ENCODE peak calls at places on chromosomes 1 and 21, in five cellular contexts. J is IMR-90, G is HL-60, Q is astrocyte of the spinal cord, O is HFF-Myc. U is an unnamed sample.

GRCh38 chr21:46297311-46298082 is 11.4 kb downstream of the YBEY start:
- DNase-seq in J (no peak), G (no peak), Q (peak), O (no peak), U (no peak)

GRCh38 chr1:22586356-22587130 is 23.3 kb downstream of the EPHA8 start:
- DNase-seq in J (no peak), G (no peak), Q (no peak), O (no peak), U (no peak)

GRCh38 chr1:87392241-87393192 is 63.8 kb downstream of the LMO4 start:
- DNase-seq in J (peak), G (no peak), Q (peak), O (no peak), U (peak)

GRCh38 chr1:169586395-169587255 is at the start of gene F5:
- DNase-seq in J (peak), G (peak), Q (peak), O (peak), U (peak)

GRCh38 chr1:41349361-41350054 is 11.7 kb upstream of the FOXO6 start:
- DNase-seq in J (no peak), G (no peak), Q (no peak), O (no peak), U (no peak)

GRCh38 chr1:71030021-71030420 is 17.6 kb downstream of the PTGER3 start:
- DNase-seq in J (no peak), G (no peak), Q (no peak), O (no peak), U (peak)

GRCh38 chr1:2946291-2946690 is 75.0 kb upstream of the ACTRT2 start:
- DNase-seq in J (no peak), G (no peak), Q (no peak), O (no peak), U (no peak)

GRCh38 chr1:221725683-221726330 is 16.1 kb downstream of the DUSP10 start:
- DNase-seq in J (peak), G (no peak), Q (peak), O (no peak), U (peak)

GRCh38 chr1:16080422-16081150 is 7.1 kb upstream of the FAM131C start:
- DNase-seq in J (no peak), G (no peak), Q (no peak), O (no peak), U (no peak)

GRCh38 chr21:35699360-35699759 is 361.0 kb downstream of the SETD4 start:
- DNase-seq in J (no peak), G (no peak), Q (no peak), O (no peak), U (no peak)

GRCh38 chr1:99122039-99122438 is 117.4 kb upstream of the PLPPR5 start:
- DNase-seq in J (no peak), G (no peak), Q (no peak), O (no peak), U (no peak)

GRCh38 chr1:238660849-238661248 is 725.5 kb upstream of the CHRM3 start:
- DNase-seq in J (peak), G (no peak), Q (peak), O (no peak), U (no peak)

GRCh38 chr1:74767490-74767889 is 34.5 kb downstream of the TYW3 start:
- DNase-seq in J (peak), G (no peak), Q (no peak), O (peak), U (peak)

GRCh38 chr1:239744851-239745250 is 346.8 kb upstream of the FMN2 start:
- DNase-seq in J (no peak), G (no peak), Q (no peak), O (no peak), U (no peak)

GRCh38 chr1:199855580-199855979 is 171.9 kb upstream of the NR5A2 start:
- DNase-seq in J (peak), G (no peak), Q (peak), O (no peak), U (peak)

GRCh38 chr1:25122747-25123146 is 109.6 kb downstream of the SYF2 start:
- DNase-seq in J (no peak), G (no peak), Q (no peak), O (no peak), U (no peak)

GRCh38 chr1:21175324-21175669 is 1.4 kb downstream of the EIF4G3 start:
- DNase-seq in J (peak), G (peak), Q (peak), O (no peak), U (peak)

GRCh38 chr1:200628223-200628868 is 7.8 kb upstream of the KIF14 start:
- DNase-seq in J (no peak), G (no peak), Q (no peak), O (no peak), U (no peak)

GRCh38 chr21:37032877-37033471 is 26.5 kb downstream of the RIPPLY3 start:
- DNase-seq in J (peak), G (no peak), Q (peak), O (peak), U (peak)

GRCh38 chr1:244647819-244648218 is 5.1 kb upstream of the DESI2 start:
- DNase-seq in J (no peak), G (no peak), Q (no peak), O (no peak), U (no peak)

GRCh38 chr1:38997034-38997900 is 6.2 kb downstream of the AKIRIN1 start:
- DNase-seq in J (no peak), G (no peak), Q (no peak), O (no peak), U (no peak)

GRCh38 chr1:241083285-241083684 is 273.7 kb downstream of the RGS7 start:
- DNase-seq in J (no peak), G (no peak), Q (no peak), O (no peak), U (no peak)

GRCh38 chr1:214568328-214568727 is 16.9 kb upstream of the PTPN14 start:
- DNase-seq in J (peak), G (no peak), Q (peak), O (no peak), U (no peak)

GRCh38 chr1:52294580-52294979 is 71.4 kb downstream of the CC2D1B start:
- DNase-seq in J (peak), G (no peak), Q (no peak), O (no peak), U (peak)

GRCh38 chr1:17831619-17832018 is 76.5 kb downstream of the ACTL8 start:
- DNase-seq in J (peak), G (peak), Q (peak), O (peak), U (peak)

GRCh38 chr1:216216304-216216703 is 206.9 kb downstream of the USH2A start:
- DNase-seq in J (no peak), G (no peak), Q (no peak), O (no peak), U (no peak)

GRCh38 chr1:111598534-111598933 is 21.1 kb upstream of the RAP1A start:
- DNase-seq in J (no peak), G (no peak), Q (no peak), O (no peak), U (no peak)

GRCh38 chr1:212752256-212752933 is 39.2 kb downstream of the NSL1 start:
- DNase-seq in J (peak), G (no peak), Q (peak), O (no peak), U (peak)

GRCh38 chr1:42926235-42926869 is 32.3 kb downstream of the SLC2A1 start:
- DNase-seq in J (no peak), G (no peak), Q (no peak), O (no peak), U (no peak)

GRCh38 chr21:25983745-25984144 is 186.8 kb downstream of the APP start:
- DNase-seq in J (no peak), G (no peak), Q (no peak), O (no peak), U (no peak)

GRCh38 chr1:173473599-173474011 is 3.5 kb upstream of the PRDX6 start:
- DNase-seq in J (peak), G (no peak), Q (peak), O (peak), U (peak)

GRCh38 chr1:205318231-205318991 is 3.1 kb downstream of the NUAK2 start:
- DNase-seq in J (no peak), G (no peak), Q (no peak), O (no peak), U (no peak)

GRCh38 chr1:205319081-205320018 is 2.2 kb downstream of the NUAK2 start:
- DNase-seq in J (peak), G (peak), Q (peak), O (peak), U (peak)

GRCh38 chr1:205321959-205322283 is 376 bp upstream of the NUAK2 start:
- DNase-seq in J (no peak), G (no peak), Q (no peak), O (no peak), U (no peak)

GRCh38 chr1:205323794-205324193 is 2.2 kb upstream of the NUAK2 start:
- DNase-seq in J (no peak), G (no peak), Q (no peak), O (no peak), U (no peak)

DNA sequence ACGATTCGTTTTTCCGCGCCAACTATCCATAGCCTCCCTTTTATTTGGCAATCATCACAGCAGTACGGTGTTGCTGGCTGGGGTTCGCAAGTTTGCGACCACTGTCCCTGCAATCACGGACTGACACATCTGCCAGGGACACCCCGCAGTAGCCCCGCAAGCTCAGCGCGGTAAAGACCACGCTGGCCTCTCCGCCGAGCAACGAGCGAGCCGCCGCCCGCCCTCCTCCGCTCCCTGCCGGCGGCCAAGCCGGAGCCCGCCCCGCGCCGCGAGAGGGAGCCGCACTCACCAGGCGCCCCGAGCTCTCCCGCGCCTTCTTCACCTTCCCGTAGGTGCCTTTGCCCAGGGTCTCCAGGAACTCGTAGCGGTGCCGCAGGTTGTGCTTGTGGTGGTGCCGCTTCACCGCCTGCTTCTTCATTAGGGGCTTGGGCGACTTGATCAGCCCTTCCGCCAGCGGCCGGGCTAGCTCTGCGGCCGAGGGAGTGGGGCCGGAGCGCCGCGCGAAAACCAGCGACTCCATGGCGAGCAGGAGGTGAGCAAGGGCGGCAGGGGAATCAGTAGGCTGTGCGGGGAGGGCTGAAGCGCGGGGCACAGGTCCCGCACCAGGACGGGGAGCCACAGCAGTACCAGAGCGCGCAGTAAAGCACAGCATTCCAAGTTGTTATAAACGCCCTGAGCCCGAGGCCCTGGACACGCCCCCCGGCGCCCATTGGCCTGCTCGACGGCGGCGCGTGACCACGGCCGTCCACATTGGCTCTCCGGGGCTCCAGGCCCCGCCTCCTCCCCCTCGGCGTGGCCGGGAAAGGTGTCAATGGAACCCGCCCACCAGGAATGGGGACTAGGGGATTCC is at the start of gene NUAK2:
- DNase-seq in J (peak), G (peak), Q (peak), O (peak), U (peak)
- TF ChIP-seq CTCF in J (peak), G (no peak), Q (peak), O (peak), U (peak)

DNA sequence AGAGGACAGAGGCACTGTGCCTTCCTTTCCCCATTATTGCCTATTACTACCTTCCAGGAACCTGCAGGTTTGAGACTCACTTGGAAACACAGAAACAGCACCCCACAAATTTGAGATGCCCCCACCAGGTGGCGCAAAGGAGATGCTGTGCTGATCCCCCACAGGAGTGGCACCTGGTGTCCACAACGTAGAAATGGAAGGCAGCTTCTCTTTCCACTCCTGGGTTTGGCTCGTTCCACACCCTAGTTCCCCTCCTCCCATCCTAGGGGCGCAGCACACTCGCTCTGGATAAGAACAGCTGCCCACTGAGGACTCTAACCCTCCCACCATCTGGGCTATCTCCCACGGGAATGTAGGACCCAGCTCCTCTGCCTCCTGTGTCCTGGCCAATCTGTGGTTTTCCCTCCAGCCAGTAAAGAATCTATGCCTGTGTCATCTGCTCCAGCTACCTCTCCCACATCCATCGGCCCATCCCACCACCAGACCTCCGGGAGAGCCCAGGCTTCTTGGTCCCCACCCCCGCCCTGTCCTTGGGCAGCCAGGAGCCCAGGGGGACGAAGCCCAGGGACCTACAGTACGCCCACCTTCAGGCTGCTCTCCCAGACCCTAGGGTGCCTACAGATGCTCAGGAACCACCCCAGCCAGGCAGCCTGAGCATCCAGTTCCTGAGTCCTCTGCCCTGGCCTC is 663 bp downstream of the THBS3 start:
- DNase-seq in J (peak), G (peak), Q (peak), O (peak), U (peak)
- H3K4me3 ChIP-seq in J (no peak), G (no peak), Q (peak), O (peak), U (peak)

GRCh38 chr1:32924881-32925344 is 23.7 kb upstream of the TMEM54 start:
- DNase-seq in J (no peak), G (no peak), Q (no peak), O (no peak), U (no peak)
- TF ChIP-seq CTCF in J (no peak), G (no peak), Q (no peak), O (no peak), U (no peak)

GRCh38 chr1:109629372-109630030 is 9.9 kb downstream of the AMPD2 start:
- DNase-seq in J (no peak), G (no peak), Q (no peak), O (no peak), U (no peak)

GRCh38 chr1:109630881-109631512 is 11.4 kb downstream of the AMPD2 start:
- DNase-seq in J (no peak), G (no peak), Q (no peak), O (no peak), U (no peak)

GRCh38 chr1:109630081-109630880 is 10.6 kb downstream of the AMPD2 start:
- DNase-seq in J (no peak), G (no peak), Q (no peak), O (no peak), U (no peak)

GRCh38 chr1:109632671-109633346 is 13.2 kb downstream of the AMPD2 start:
- DNase-seq in J (no peak), G (no peak), Q (no peak), O (no peak), U (no peak)

GRCh38 chr1:109631513-109632260 is 12.1 kb downstream of the AMPD2 start:
- DNase-seq in J (no peak), G (no peak), Q (no peak), O (no peak), U (no peak)
- H3K4me3 ChIP-seq in J (no peak), G (no peak), Q (no peak), O (no peak), U (no peak)

GRCh38 chr1:217561446-217561845 is 69.4 kb downstream of the GPATCH2 start:
- DNase-seq in J (no peak), G (no peak), Q (no peak), O (no peak), U (no peak)

GRCh38 chr1:217568200-217568599 is 62.7 kb downstream of the GPATCH2 start:
- DNase-seq in J (no peak), G (no peak), Q (no peak), O (no peak), U (no peak)

GRCh38 chr1:217564833-217565232 is 66.1 kb downstream of the GPATCH2 start:
- DNase-seq in J (no peak), G (no peak), Q (no peak), O (no peak), U (no peak)

GRCh38 chr1:217562229-217562878 is 68.5 kb downstream of the GPATCH2 start:
- DNase-seq in J (peak), G (no peak), Q (peak), O (peak), U (peak)

DNA sequence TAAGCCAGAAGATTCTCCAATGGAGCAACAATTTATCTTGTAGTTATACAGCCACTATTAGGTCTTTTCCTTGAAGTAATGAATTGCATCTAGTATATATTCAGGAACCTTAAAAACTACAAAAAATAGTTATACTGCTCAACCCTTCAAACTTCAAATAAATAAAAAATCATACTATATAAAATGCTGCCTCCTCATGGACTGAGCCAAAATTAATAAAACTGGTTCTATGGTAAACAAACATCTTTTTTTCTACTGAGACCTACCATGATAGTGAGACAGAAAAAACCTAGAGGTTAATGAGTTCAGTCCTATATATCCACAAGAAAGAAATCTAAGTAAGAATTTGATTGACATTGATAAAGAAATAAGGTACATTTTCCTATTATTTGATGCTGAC is 67.7 kb downstream of the GPATCH2 start:
- DNase-seq in J (no peak), G (no peak), Q (no peak), O (no peak), U (no peak)
- TF ChIP-seq CTCF in J (no peak), G (no peak), Q (no peak), O (no peak), U (no peak)

GRCh38 chr1:225809842-225810578 is at the start of gene EPHX1:
- DNase-seq in J (peak), G (no peak), Q (peak), O (peak), U (peak)

GRCh38 chr1:225812488-225813249 is 2.7 kb downstream of the EPHX1 start:
- DNase-seq in J (no peak), G (no peak), Q (no peak), O (no peak), U (peak)

GRCh38 chr1:225813250-225813964 is 3.5 kb downstream of the EPHX1 start:
- DNase-seq in J (peak), G (peak), Q (peak), O (no peak), U (peak)

GRCh38 chr1:225814381-225814780 is 4.5 kb downstream of the EPHX1 start:
- DNase-seq in J (no peak), G (no peak), Q (no peak), O (no peak), U (no peak)

DNA sequence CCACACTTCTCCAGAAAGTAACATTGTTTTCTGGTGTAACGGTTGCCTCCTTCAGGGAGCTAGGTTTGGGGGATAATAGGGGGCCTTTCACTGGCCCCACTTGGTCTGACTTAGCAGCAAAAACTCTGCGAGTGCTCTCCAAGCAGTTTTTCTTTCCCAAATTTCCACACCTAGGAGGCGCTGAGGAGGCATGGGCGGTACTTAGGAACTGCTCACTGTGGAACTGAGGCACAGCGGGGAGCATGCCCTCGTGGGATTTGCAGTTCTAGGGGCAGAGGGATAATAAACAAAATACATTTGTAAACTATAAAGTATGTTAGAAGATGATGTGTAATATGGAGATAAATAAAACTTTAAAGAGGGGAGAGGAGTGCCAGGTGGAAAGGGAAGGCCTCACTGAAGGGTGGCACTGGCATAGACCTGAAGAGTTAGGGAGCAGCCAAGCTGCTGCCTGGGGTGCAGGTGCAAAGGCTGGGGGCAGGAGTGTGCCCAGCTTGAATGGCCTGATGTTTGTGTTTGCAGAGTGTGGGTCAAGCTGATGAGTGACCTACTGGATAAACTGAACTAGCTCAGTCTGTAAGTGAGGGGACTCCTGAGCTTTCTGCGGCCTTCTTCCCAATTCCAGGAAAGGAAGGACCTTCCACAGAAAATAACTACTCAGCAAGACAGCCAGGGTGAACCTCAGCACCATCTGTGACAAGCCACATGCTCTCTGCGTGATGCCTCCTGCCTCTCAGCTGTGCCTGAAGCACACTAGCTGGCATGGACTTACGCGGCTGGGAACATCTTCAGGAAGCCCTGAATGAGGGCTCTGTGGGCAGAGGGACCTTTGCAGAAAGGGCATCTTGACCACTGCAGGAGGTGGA is 1.9 kb downstream of the EPHX1 start:
- DNase-seq in J (no peak), G (no peak), Q (no peak), O (no peak), U (peak)
- H3K4me3 ChIP-seq in J (no peak), G (no peak), Q (no peak), O (no peak), U (peak)

U was measured in AG10803.